ENCODE peak calls at places on chromosomes 16 and 17, in ten cellular contexts. M is AG04450, V is fibroblast of the conjunctiva, G is endodermal cell, Z is sigmoid colon, P is mucosa of descending colon, N is esophagus squamous epithelium, T is posterior cingulate gyrus, A is AG08396, U is foreskin fibroblast. K is an unnamed sample.

GRCh38 chr16:24075929-24076716 is 180.0 kb upstream of the CACNG3 start:
- DNase-seq in N (no peak), U (no peak), P (no peak), V (no peak), G (peak), A (no peak), M (no peak), T (no peak), Z (no peak), K (no peak)

GRCh38 chr17:59838196-59838911 is 54.4 kb downstream of the TUBD1 start:
- DNase-seq in T (no peak), U (no peak), M (no peak), V (no peak), Z (peak), P (no peak), N (no peak), G (peak), A (no peak), K (no peak)

GRCh38 chr16:11973065-11973464 is 3.5 kb upstream of the SNX29 start:
- DNase-seq in G (no peak), V (no peak), T (no peak), M (no peak), U (no peak), Z (no peak), P (no peak), A (no peak), N (no peak), K (no peak)

GRCh38 chr16:11162571-11163268 is 93.3 kb downstream of the SOCS1 start:
- DNase-seq in V (no peak), P (no peak), N (no peak), G (no peak), Z (no peak), M (no peak), U (no peak), T (no peak), A (no peak), K (peak)

GRCh38 chr17:43766413-43767052 is 7.9 kb upstream of the SOST start:
- DNase-seq in N (no peak), M (no peak), G (peak), V (no peak), T (peak), A (peak), P (no peak), Z (peak), U (peak), K (peak)

GRCh38 chr17:78381601-78382168 is 3.2 kb downstream of the PGS1 start:
- DNase-seq in Z (no peak), T (no peak), P (no peak), V (no peak), N (no peak), U (no peak), A (no peak), G (peak), M (no peak), K (no peak)

GRCh38 chr16:74623214-74623842 is 16.4 kb upstream of the GLG1 start:
- DNase-seq in A (peak), U (no peak), T (no peak), M (peak), N (no peak), P (no peak), Z (no peak), G (no peak), V (peak), K (no peak)

GRCh38 chr16:85777583-85778310 is 21.6 kb downstream of the EMC8 start:
- DNase-seq in P (no peak), A (no peak), Z (no peak), G (no peak), U (peak), V (no peak), T (no peak), N (no peak), M (no peak), K (no peak)

GRCh38 chr17:79777844-79778503 is at the start of gene CBX2:
- DNase-seq in Z (peak), T (peak), A (peak), M (no peak), N (no peak), V (no peak), U (peak), P (peak), G (peak), K (peak)